ENCODE peak calls at places on chromosomes 11 and 22, in five cellular contexts. One of them, this sample, is unnamed.

GRCh38 chr11:25436326-25436725 is 895.6 kb upstream of the ANO3 start:
- DNase-seq in HepG2: no peak
- DNase-seq in H1: no peak
- DNase-seq in K562: no peak
- DNase-seq in GM12878: no peak
- DNase-seq in this sample: no peak

GRCh38 chr11:113474362-113475159 is 637 bp downstream of the DRD2 start:
- DNase-seq in HepG2: peak
- DNase-seq in H1: peak
- DNase-seq in K562: peak
- DNase-seq in GM12878: no peak
- DNase-seq in this sample: peak

GRCh38 chr22:48268293-48268692 is 1505.8 kb downstream of the TBC1D22A start:
- DNase-seq in HepG2: no peak
- DNase-seq in H1: no peak
- DNase-seq in K562: no peak
- DNase-seq in GM12878: no peak
- DNase-seq in this sample: no peak

GRCh38 chr22:32661737-32662586 is 139.5 kb upstream of the TIMP3 start:
- DNase-seq in HepG2: no peak
- DNase-seq in H1: no peak
- DNase-seq in K562: no peak
- DNase-seq in GM12878: no peak
- DNase-seq in this sample: no peak

GRCh38 chr22:50485221-50486131 is 1.2 kb upstream of the MIOX start:
- DNase-seq in HepG2: peak
- DNase-seq in H1: no peak
- DNase-seq in K562: peak
- DNase-seq in GM12878: no peak
- DNase-seq in this sample: no peak

GRCh38 chr11:95341246-95341645 is 110.2 kb upstream of the SESN3 start:
- DNase-seq in HepG2: no peak
- DNase-seq in H1: no peak
- DNase-seq in K562: no peak
- DNase-seq in GM12878: no peak
- DNase-seq in this sample: no peak

GRCh38 chr11:4455439-4455838 is 6.3 kb downstream of the OR52K2 start:
- DNase-seq in HepG2: no peak
- DNase-seq in H1: no peak
- DNase-seq in K562: no peak
- DNase-seq in GM12878: no peak
- DNase-seq in this sample: no peak

GRCh38 chr11:26044389-26044788 is 287.5 kb upstream of the ANO3 start:
- DNase-seq in HepG2: no peak
- DNase-seq in H1: no peak
- DNase-seq in K562: no peak
- DNase-seq in GM12878: no peak
- DNase-seq in this sample: no peak

GRCh38 chr11:33721291-33721840 is 14.9 kb downstream of the CD59 start:
- DNase-seq in HepG2: no peak
- DNase-seq in H1: no peak
- DNase-seq in K562: no peak
- DNase-seq in GM12878: no peak
- DNase-seq in this sample: no peak

GRCh38 chr11:104060004-104060403 is 23.6 kb downstream of the DDI1 start:
- DNase-seq in HepG2: no peak
- DNase-seq in H1: no peak
- DNase-seq in K562: no peak
- DNase-seq in GM12878: no peak
- DNase-seq in this sample: no peak

GRCh38 chr22:23833911-23834317 is 4.9 kb downstream of the DERL3 start:
- DNase-seq in HepG2: no peak
- DNase-seq in H1: no peak
- DNase-seq in K562: no peak
- DNase-seq in GM12878: no peak
- DNase-seq in this sample: no peak

GRCh38 chr11:80702264-80702663 is 1261.4 kb upstream of the TENM4 start:
- DNase-seq in HepG2: no peak
- DNase-seq in H1: no peak
- DNase-seq in K562: no peak
- DNase-seq in GM12878: no peak
- DNase-seq in this sample: no peak

GRCh38 chr22:45263790-45264269 is 20.9 kb upstream of the UPK3A start:
- DNase-seq in HepG2: peak
- DNase-seq in H1: peak
- DNase-seq in K562: peak
- DNase-seq in GM12878: no peak
- DNase-seq in this sample: peak

GRCh38 chr11:45225277-45225676 is 60.9 kb downstream of the SYT13 start:
- DNase-seq in HepG2: no peak
- DNase-seq in H1: no peak
- DNase-seq in K562: no peak
- DNase-seq in GM12878: no peak
- DNase-seq in this sample: no peak

GRCh38 chr11:134762248-134763029 is 350.4 kb upstream of the B3GAT1 start:
- DNase-seq in HepG2: no peak
- DNase-seq in H1: no peak
- DNase-seq in K562: peak
- DNase-seq in GM12878: no peak
- DNase-seq in this sample: no peak

GRCh38 chr11:68517121-68517741 is 56.7 kb downstream of the PPP6R3 start:
- DNase-seq in HepG2: no peak
- DNase-seq in H1: no peak
- DNase-seq in K562: no peak
- DNase-seq in GM12878: no peak
- DNase-seq in this sample: no peak

GRCh38 chr22:26669060-26669481 is 11.7 kb downstream of the MIAT start:
- DNase-seq in HepG2: peak
- DNase-seq in H1: peak
- DNase-seq in K562: no peak
- DNase-seq in GM12878: no peak
- DNase-seq in this sample: peak

GRCh38 chr22:27879923-27880322 is 39.1 kb downstream of the PITPNB start:
- DNase-seq in HepG2: peak
- DNase-seq in H1: no peak
- DNase-seq in K562: peak
- DNase-seq in GM12878: no peak
- DNase-seq in this sample: no peak

GRCh38 chr11:117292616-117293015 is 1.5 kb downstream of the BACE1-AS start:
- DNase-seq in HepG2: no peak
- DNase-seq in H1: no peak
- DNase-seq in K562: no peak
- DNase-seq in GM12878: no peak
- DNase-seq in this sample: no peak

GRCh38 chr11:11806074-11806473 is 35.7 kb upstream of the USP47 start:
- DNase-seq in HepG2: no peak
- DNase-seq in H1: no peak
- DNase-seq in K562: no peak
- DNase-seq in GM12878: no peak
- DNase-seq in this sample: no peak

GRCh38 chr11:65870706-65871681 is 1.6 kb downstream of the EFEMP2 start:
- DNase-seq in HepG2: no peak
- DNase-seq in H1: no peak
- DNase-seq in K562: no peak
- DNase-seq in GM12878: no peak
- DNase-seq in this sample: no peak

GRCh38 chr11:43021466-43021865 is 290.3 kb upstream of the API5 start:
- DNase-seq in HepG2: peak
- DNase-seq in H1: no peak
- DNase-seq in K562: peak
- DNase-seq in GM12878: no peak
- DNase-seq in this sample: peak

GRCh38 chr11:26777276-26777939 is 55.5 kb upstream of the SLC5A12 start:
- DNase-seq in HepG2: no peak
- DNase-seq in H1: no peak
- DNase-seq in K562: no peak
- DNase-seq in GM12878: no peak
- DNase-seq in this sample: no peak

GRCh38 chr22:35630387-35630793 is 13.3 kb upstream of the MB start:
- DNase-seq in HepG2: no peak
- DNase-seq in H1: no peak
- DNase-seq in K562: no peak
- DNase-seq in GM12878: no peak
- DNase-seq in this sample: no peak

GRCh38 chr11:47980907-47981621 is 705 bp downstream of the PTPRJ start:
- DNase-seq in HepG2: no peak
- DNase-seq in H1: peak
- DNase-seq in K562: no peak
- DNase-seq in GM12878: no peak
- DNase-seq in this sample: peak

GRCh38 chr11:34519595-34520235 is 6.1 kb upstream of the ELF5 start:
- DNase-seq in HepG2: no peak
- DNase-seq in H1: no peak
- DNase-seq in K562: no peak
- DNase-seq in GM12878: no peak
- DNase-seq in this sample: no peak

GRCh38 chr11:86161373-86162255 is 82.9 kb upstream of the EED start:
- DNase-seq in HepG2: no peak
- DNase-seq in H1: no peak
- DNase-seq in K562: no peak
- DNase-seq in GM12878: no peak
- DNase-seq in this sample: no peak

GRCh38 chr22:23218867-23219251 is 38.5 kb downstream of the BCR start:
- DNase-seq in HepG2: peak
- DNase-seq in H1: no peak
- DNase-seq in K562: peak
- DNase-seq in GM12878: no peak
- DNase-seq in this sample: peak

DNA sequence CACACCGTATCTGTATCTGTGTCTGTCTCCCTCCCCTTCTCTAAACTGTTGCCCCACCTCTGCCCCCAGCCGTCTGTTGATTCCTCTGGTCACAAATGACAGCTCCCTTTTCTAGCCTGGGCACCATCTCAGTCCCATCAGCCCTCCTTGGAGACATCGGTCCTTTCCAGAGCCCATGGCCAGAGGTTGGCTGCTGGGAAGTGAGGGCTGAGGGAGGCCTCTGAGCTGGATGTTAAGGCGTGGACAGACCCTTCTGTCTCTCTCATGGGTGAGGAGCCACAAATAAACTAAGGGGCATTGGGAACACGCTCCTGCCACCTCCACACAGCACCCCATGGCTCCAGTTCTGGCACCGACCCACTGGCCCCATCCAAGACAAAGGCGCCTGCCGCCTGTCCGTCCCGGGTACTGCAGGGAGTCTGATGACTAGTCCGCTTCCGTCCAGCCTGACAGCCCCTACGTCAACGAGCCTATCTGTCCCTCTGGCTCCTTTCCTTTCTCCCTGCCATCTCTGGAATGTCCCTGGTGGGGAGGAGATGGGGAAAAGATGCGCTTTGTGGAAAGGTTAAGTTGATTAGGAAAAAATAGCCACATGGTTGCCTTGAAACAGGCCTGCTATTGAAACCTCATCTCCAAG is 10.5 kb downstream of the PDGFB start:
- DNase-seq in HepG2: no peak
- DNase-seq in H1: peak
- DNase-seq in K562: no peak
- DNase-seq in GM12878: no peak
- DNase-seq in this sample: no peak
- TF ChIP-seq CTCF in HepG2: no peak
- TF ChIP-seq CTCF in H1: no peak
- TF ChIP-seq CTCF in K562: peak
- TF ChIP-seq CTCF in GM12878: no peak
- TF ChIP-seq CTCF in this sample: no peak

DNA sequence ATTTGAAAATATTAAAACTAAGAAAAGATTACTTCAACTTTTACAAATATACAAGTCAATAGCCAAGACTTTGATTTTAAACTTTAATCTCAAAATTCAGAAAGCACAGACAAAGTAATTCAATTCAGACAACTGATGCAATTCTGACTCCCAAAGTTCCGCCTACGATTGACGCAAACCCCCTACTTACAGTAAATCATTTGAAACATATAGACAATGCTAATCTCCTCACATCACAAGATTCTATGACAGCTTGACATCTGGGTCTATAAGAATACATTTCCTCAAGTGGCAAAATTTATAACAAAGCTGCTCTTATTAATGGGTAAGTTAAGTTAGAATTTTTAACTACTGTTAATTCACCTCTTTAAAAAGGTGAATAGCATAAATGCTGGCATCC is 75.2 kb downstream of the GUCY1A2 start:
- DNase-seq in HepG2: no peak
- DNase-seq in H1: no peak
- DNase-seq in K562: no peak
- DNase-seq in GM12878: no peak
- DNase-seq in this sample: no peak
- TF ChIP-seq ATF2 in HepG2: no peak
- TF ChIP-seq ATF2 in H1: no peak
- TF ChIP-seq ATF2 in K562: no peak
- TF ChIP-seq ATF2 in GM12878: no peak
- TF ChIP-seq ATF2 in this sample: no peak

GRCh38 chr11:124123587-124123986 is 8.3 kb downstream of the VWA5A start:
- DNase-seq in HepG2: no peak
- DNase-seq in H1: no peak
- DNase-seq in K562: peak
- DNase-seq in GM12878: no peak
- DNase-seq in this sample: peak
- TF ChIP-seq CTCF in HepG2: no peak
- TF ChIP-seq CTCF in H1: peak
- TF ChIP-seq CTCF in K562: peak
- TF ChIP-seq CTCF in GM12878: no peak
- TF ChIP-seq CTCF in this sample: peak

GRCh38 chr22:37240240-37240940 is 3.7 kb downstream of the RAC2 start:
- DNase-seq in HepG2: no peak
- DNase-seq in H1: no peak
- DNase-seq in K562: no peak
- DNase-seq in GM12878: no peak
- DNase-seq in this sample: no peak
- TF ChIP-seq ATF2 in HepG2: no peak
- TF ChIP-seq ATF2 in H1: no peak
- TF ChIP-seq ATF2 in K562: no peak
- TF ChIP-seq ATF2 in GM12878: no peak
- TF ChIP-seq ATF2 in this sample: no peak

DNA sequence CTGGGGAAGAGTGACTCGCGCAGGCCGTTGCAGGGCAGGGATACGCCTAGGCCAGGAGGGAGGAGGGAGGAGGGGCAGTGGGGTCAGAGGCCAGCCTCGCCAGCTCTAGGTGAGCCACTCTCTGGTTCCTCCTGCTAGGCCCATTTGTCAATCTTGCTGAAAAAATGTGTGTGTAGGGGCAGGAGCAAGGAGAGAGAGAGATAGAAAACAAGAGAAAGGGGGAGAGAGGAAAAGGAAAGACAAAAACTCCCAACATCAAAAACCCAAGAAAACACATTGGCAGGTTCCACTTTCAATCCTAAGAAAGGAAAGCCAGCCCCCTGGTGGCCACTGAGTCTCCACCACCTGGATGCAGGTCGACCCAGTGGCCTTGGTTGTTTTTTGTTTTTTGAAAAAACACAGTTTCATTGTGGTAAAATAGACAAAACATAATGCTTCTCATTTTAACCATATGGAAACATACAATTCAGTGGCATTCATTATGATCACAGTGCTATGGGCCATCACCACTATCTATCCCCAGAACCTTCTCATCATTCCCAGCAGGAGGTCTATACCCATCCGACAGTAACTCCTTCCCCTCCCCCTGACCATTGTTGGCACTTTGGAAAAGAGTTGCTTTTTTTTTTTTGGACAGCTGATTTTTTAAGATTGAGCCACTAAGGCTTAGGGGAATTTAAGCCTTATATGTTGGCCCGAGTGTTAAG is 10.9 kb downstream of the OMP start:
- DNase-seq in HepG2: no peak
- DNase-seq in H1: peak
- DNase-seq in K562: peak
- DNase-seq in GM12878: no peak
- DNase-seq in this sample: peak
- TF ChIP-seq CTCF in HepG2: peak
- TF ChIP-seq CTCF in H1: peak
- TF ChIP-seq CTCF in K562: peak
- TF ChIP-seq CTCF in GM12878: peak
- TF ChIP-seq CTCF in this sample: peak